ENCODE peak calls at places on chromosomes 11 and 22, in six cellular contexts. One of them, this sample, is unnamed.

GRCh38 chr11:134753805-134754130 is 341.7 kb upstream of the B3GAT1 start:
- DNase-seq in heart left ventricle: no peak
- DNase-seq in IMR-90: no peak
- DNase-seq in A549: no peak
- DNase-seq in right lobe of liver: no peak
- DNase-seq in spleen: no peak
- DNase-seq in this sample: no peak

GRCh38 chr22:46036558-46037408 is 59.8 kb upstream of the WNT7B start:
- DNase-seq in heart left ventricle: peak; percentile 44
- DNase-seq in IMR-90: no peak
- DNase-seq in A549: peak; percentile 65
- DNase-seq in right lobe of liver: no peak
- DNase-seq in spleen: peak; percentile 86
- DNase-seq in this sample: peak; percentile 65

GRCh38 chr11:35662061-35662648 is 420 bp upstream of the TRIM44 start:
- DNase-seq in heart left ventricle: no peak
- DNase-seq in IMR-90: no peak
- DNase-seq in A549: peak; percentile 8
- DNase-seq in right lobe of liver: peak; percentile 79
- DNase-seq in spleen: no peak
- DNase-seq in this sample: peak; percentile 60

GRCh38 chr11:20668844-20669832 is at the start of gene NELL1:
- DNase-seq in heart left ventricle: no peak
- DNase-seq in IMR-90: no peak
- DNase-seq in A549: no peak
- DNase-seq in right lobe of liver: no peak
- DNase-seq in spleen: no peak
- DNase-seq in this sample: no peak

GRCh38 chr11:125404811-125405481 is 91.1 kb downstream of the FEZ1 start:
- DNase-seq in heart left ventricle: peak; percentile 74
- DNase-seq in IMR-90: peak; percentile 47
- DNase-seq in A549: peak; percentile 43
- DNase-seq in right lobe of liver: peak; percentile 78
- DNase-seq in spleen: peak; percentile 89
- DNase-seq in this sample: peak; percentile 39

GRCh38 chr22:47435204-47435487 is 672.7 kb downstream of the TBC1D22A start:
- DNase-seq in heart left ventricle: no peak
- DNase-seq in IMR-90: no peak
- DNase-seq in A549: no peak
- DNase-seq in right lobe of liver: no peak
- DNase-seq in spleen: no peak
- DNase-seq in this sample: no peak

GRCh38 chr22:26264162-26264561 is 94.9 kb downstream of the SEZ6L start:
- DNase-seq in heart left ventricle: no peak
- DNase-seq in IMR-90: no peak
- DNase-seq in A549: no peak
- DNase-seq in right lobe of liver: no peak
- DNase-seq in spleen: no peak
- DNase-seq in this sample: no peak

GRCh38 chr11:93329936-93330445 is 551 bp upstream of the DEUP1 start:
- DNase-seq in heart left ventricle: no peak
- DNase-seq in IMR-90: no peak
- DNase-seq in A549: peak; percentile 2
- DNase-seq in right lobe of liver: no peak
- DNase-seq in spleen: no peak
- DNase-seq in this sample: no peak

GRCh38 chr11:23021287-23021863 is 161.1 kb upstream of the CCDC179 start:
- DNase-seq in heart left ventricle: no peak
- DNase-seq in IMR-90: peak; percentile 51
- DNase-seq in A549: peak; percentile 8
- DNase-seq in right lobe of liver: no peak
- DNase-seq in spleen: no peak
- DNase-seq in this sample: peak; percentile 42

GRCh38 chr11:35675901-35676610 is 13.5 kb downstream of the TRIM44 start:
- DNase-seq in heart left ventricle: no peak
- DNase-seq in IMR-90: peak; percentile 45
- DNase-seq in A549: no peak
- DNase-seq in right lobe of liver: no peak
- DNase-seq in spleen: no peak
- DNase-seq in this sample: no peak

GRCh38 chr11:116890193-116890592 is 52.8 kb upstream of the APOA1 start:
- DNase-seq in heart left ventricle: no peak
- DNase-seq in IMR-90: peak; percentile 60
- DNase-seq in A549: no peak
- DNase-seq in right lobe of liver: no peak
- DNase-seq in spleen: no peak
- DNase-seq in this sample: no peak

GRCh38 chr11:112770487-112770886 is 190.7 kb upstream of the NCAM1 start:
- DNase-seq in heart left ventricle: peak; percentile 47
- DNase-seq in IMR-90: no peak
- DNase-seq in A549: no peak
- DNase-seq in right lobe of liver: no peak
- DNase-seq in spleen: no peak
- DNase-seq in this sample: no peak

GRCh38 chr22:19440411-19441195 is 6.9 kb downstream of the C22orf39 start:
- DNase-seq in heart left ventricle: peak; percentile 36
- DNase-seq in IMR-90: no peak
- DNase-seq in A549: no peak
- DNase-seq in right lobe of liver: peak; percentile 80
- DNase-seq in spleen: no peak
- DNase-seq in this sample: no peak

GRCh38 chr11:26187639-26188038 is 144.3 kb upstream of the ANO3 start:
- DNase-seq in heart left ventricle: no peak
- DNase-seq in IMR-90: peak; percentile 82
- DNase-seq in A549: no peak
- DNase-seq in right lobe of liver: no peak
- DNase-seq in spleen: no peak
- DNase-seq in this sample: no peak

GRCh38 chr22:36822581-36822980 is 5.7 kb upstream of the PVALB start:
- DNase-seq in heart left ventricle: no peak
- DNase-seq in IMR-90: no peak
- DNase-seq in A549: no peak
- DNase-seq in right lobe of liver: no peak
- DNase-seq in spleen: no peak
- DNase-seq in this sample: no peak

GRCh38 chr11:37141707-37142106 is 543.7 kb upstream of the RAG2 start:
- DNase-seq in heart left ventricle: no peak
- DNase-seq in IMR-90: no peak
- DNase-seq in A549: no peak
- DNase-seq in right lobe of liver: no peak
- DNase-seq in spleen: no peak
- DNase-seq in this sample: no peak

GRCh38 chr11:72787262-72788104 is 6.4 kb downstream of the STARD10 start:
- DNase-seq in heart left ventricle: no peak
- DNase-seq in IMR-90: no peak
- DNase-seq in A549: peak; percentile 51
- DNase-seq in right lobe of liver: peak; percentile 95
- DNase-seq in spleen: peak; percentile 81
- DNase-seq in this sample: peak; percentile 35

GRCh38 chr11:37597776-37598175 is 999.7 kb upstream of the RAG2 start:
- DNase-seq in heart left ventricle: no peak
- DNase-seq in IMR-90: no peak
- DNase-seq in A549: no peak
- DNase-seq in right lobe of liver: no peak
- DNase-seq in spleen: no peak
- DNase-seq in this sample: no peak

GRCh38 chr11:63573881-63574855 is 11.0 kb upstream of the PLAAT2 start:
- DNase-seq in heart left ventricle: peak; percentile 56
- DNase-seq in IMR-90: peak; percentile 85
- DNase-seq in A549: no peak
- DNase-seq in right lobe of liver: peak; percentile 62
- DNase-seq in spleen: no peak
- DNase-seq in this sample: peak; percentile 91
- TF ChIP-seq POLR2A in heart left ventricle: no peak
- TF ChIP-seq POLR2A in IMR-90: no peak
- TF ChIP-seq POLR2A in A549: no peak
- TF ChIP-seq POLR2A in right lobe of liver: no peak
- TF ChIP-seq POLR2A in spleen: no peak
- TF ChIP-seq POLR2A in this sample: peak; percentile 26

GRCh38 chr11:86671386-86672006 is 920 bp downstream of the ME3 start:
- DNase-seq in heart left ventricle: peak; percentile 92
- DNase-seq in IMR-90: no peak
- DNase-seq in A549: peak; percentile 44
- DNase-seq in right lobe of liver: peak; percentile 81
- DNase-seq in spleen: peak; percentile 79
- DNase-seq in this sample: peak; percentile 63
- TF ChIP-seq POLR2A in heart left ventricle: no peak
- TF ChIP-seq POLR2A in IMR-90: no peak
- TF ChIP-seq POLR2A in A549: peak; percentile 10
- TF ChIP-seq POLR2A in right lobe of liver: peak; percentile 57
- TF ChIP-seq POLR2A in spleen: no peak
- TF ChIP-seq POLR2A in this sample: no peak

GRCh38 chr11:34053161-34053686 is 1.7 kb downstream of the CAPRIN1 start:
- DNase-seq in heart left ventricle: peak; percentile 75
- DNase-seq in IMR-90: peak; percentile 76
- DNase-seq in A549: peak; percentile 73
- DNase-seq in right lobe of liver: peak; percentile 87
- DNase-seq in spleen: peak; percentile 95
- DNase-seq in this sample: peak; percentile 91
- TF ChIP-seq POLR2A in heart left ventricle: no peak
- TF ChIP-seq POLR2A in IMR-90: peak; percentile 57
- TF ChIP-seq POLR2A in A549: peak; percentile 43
- TF ChIP-seq POLR2A in right lobe of liver: no peak
- TF ChIP-seq POLR2A in spleen: no peak
- TF ChIP-seq POLR2A in this sample: peak; percentile 34

GRCh38 chr22:43634316-43634715 is 177.8 kb downstream of the EFCAB6 start:
- DNase-seq in heart left ventricle: no peak
- DNase-seq in IMR-90: no peak
- DNase-seq in A549: no peak
- DNase-seq in right lobe of liver: no peak
- DNase-seq in spleen: no peak
- DNase-seq in this sample: no peak
- TF ChIP-seq POLR2A in heart left ventricle: no peak
- TF ChIP-seq POLR2A in IMR-90: no peak
- TF ChIP-seq POLR2A in A549: no peak
- TF ChIP-seq POLR2A in right lobe of liver: no peak
- TF ChIP-seq POLR2A in spleen: no peak
- TF ChIP-seq POLR2A in this sample: no peak

GRCh38 chr11:67494371-67495233 is 10.6 kb downstream of the PITPNM1 start:
- DNase-seq in heart left ventricle: no peak
- DNase-seq in IMR-90: no peak
- DNase-seq in A549: no peak
- DNase-seq in right lobe of liver: no peak
- DNase-seq in spleen: no peak
- DNase-seq in this sample: no peak

GRCh38 chr11:67495234-67496005 is 9.7 kb downstream of the PITPNM1 start:
- DNase-seq in heart left ventricle: no peak
- DNase-seq in IMR-90: no peak
- DNase-seq in A549: no peak
- DNase-seq in right lobe of liver: no peak
- DNase-seq in spleen: no peak
- DNase-seq in this sample: no peak

GRCh38 chr11:67492801-67493547 is 10.1 kb downstream of the AIP start:
- DNase-seq in heart left ventricle: no peak
- DNase-seq in IMR-90: no peak
- DNase-seq in A549: no peak
- DNase-seq in right lobe of liver: no peak
- DNase-seq in spleen: no peak
- DNase-seq in this sample: no peak

GRCh38 chr11:67492069-67492727 is 9.4 kb downstream of the AIP start:
- DNase-seq in heart left ventricle: no peak
- DNase-seq in IMR-90: no peak
- DNase-seq in A549: no peak
- DNase-seq in right lobe of liver: peak; percentile 48
- DNase-seq in spleen: no peak
- DNase-seq in this sample: no peak

DNA sequence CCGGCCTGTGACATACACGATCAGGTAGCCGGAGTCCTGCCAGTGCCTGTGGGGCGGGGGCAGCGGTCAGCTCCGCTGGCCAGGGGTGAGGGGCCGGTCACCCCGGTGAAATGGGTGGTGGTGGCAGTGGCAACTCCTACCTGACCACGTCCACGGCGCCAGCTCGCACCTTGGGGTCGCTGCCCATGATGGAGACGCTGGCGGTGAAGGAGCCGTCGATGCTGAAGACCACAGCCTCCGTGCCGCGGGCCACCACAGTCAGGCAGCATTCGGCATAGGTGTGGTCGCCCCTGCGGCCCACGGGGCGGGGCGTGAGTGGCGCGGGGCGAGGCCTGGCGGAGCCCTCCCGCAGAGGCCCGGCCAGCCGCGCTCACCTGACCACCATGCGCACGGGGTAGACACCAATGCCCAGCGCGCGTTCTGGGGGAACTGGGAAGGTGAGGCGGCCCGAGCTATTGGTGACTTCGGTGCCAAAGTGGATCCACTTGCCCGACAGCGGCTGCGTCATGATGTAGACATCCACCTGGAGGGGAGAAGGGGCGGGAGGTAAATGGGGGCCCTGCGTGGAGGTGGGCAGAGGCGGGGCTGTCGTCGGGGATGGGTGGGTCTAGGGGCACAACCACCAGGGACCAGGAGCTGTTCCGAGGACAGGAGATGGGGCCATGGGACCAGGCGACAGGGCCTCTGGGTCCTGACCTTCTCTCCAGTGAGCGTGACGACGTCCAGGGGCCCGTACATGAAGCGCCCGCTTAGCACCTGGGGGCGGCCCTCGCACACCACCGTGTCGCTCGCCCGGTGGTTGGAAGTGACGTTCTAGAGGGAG is 10.9 kb downstream of the AIP start:
- DNase-seq in heart left ventricle: no peak
- DNase-seq in IMR-90: no peak
- DNase-seq in A549: no peak
- DNase-seq in right lobe of liver: no peak
- DNase-seq in spleen: no peak
- DNase-seq in this sample: no peak
- TF ChIP-seq POLR2A in heart left ventricle: no peak
- TF ChIP-seq POLR2A in IMR-90: no peak
- TF ChIP-seq POLR2A in A549: no peak
- TF ChIP-seq POLR2A in right lobe of liver: no peak
- TF ChIP-seq POLR2A in spleen: no peak
- TF ChIP-seq POLR2A in this sample: no peak

GRCh38 chr11:65426839-65427690 is 4.5 kb downstream of the NEAT1 start:
- DNase-seq in heart left ventricle: no peak
- DNase-seq in IMR-90: peak; percentile 77
- DNase-seq in A549: no peak
- DNase-seq in right lobe of liver: peak; percentile 75
- DNase-seq in spleen: peak; percentile 76
- DNase-seq in this sample: peak; percentile 87
- TF ChIP-seq POLR2A in heart left ventricle: peak; percentile 35
- TF ChIP-seq POLR2A in IMR-90: peak; percentile 79
- TF ChIP-seq POLR2A in A549: peak; percentile 62
- TF ChIP-seq POLR2A in right lobe of liver: peak; percentile 57
- TF ChIP-seq POLR2A in spleen: no peak
- TF ChIP-seq POLR2A in this sample: peak; percentile 86

DNA sequence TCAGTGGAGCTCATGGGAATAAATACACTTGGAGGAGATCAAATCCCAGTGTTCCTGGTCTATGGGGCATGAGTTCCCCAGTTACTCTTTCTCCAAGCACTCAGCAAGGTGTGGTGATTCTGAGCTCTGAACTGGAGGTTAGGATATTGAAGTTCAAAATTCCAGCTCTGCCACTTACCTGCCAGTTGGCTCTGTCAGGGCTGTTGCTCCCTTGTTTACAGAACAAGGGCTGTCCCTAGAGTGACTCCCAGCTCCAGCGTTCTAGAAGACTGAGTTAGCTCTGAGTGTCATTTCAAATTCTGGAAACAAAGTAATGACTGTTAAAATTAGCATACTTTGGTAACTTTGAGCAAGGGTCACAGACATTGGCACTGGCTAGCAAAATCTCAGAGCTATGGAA is 69.7 kb upstream of the ZBED5 start:
- DNase-seq in heart left ventricle: no peak
- DNase-seq in IMR-90: no peak
- DNase-seq in A549: no peak
- DNase-seq in right lobe of liver: peak; percentile 66
- DNase-seq in spleen: no peak
- DNase-seq in this sample: no peak
- TF ChIP-seq POLR2A in heart left ventricle: no peak
- TF ChIP-seq POLR2A in IMR-90: no peak
- TF ChIP-seq POLR2A in A549: no peak
- TF ChIP-seq POLR2A in right lobe of liver: no peak
- TF ChIP-seq POLR2A in spleen: no peak
- TF ChIP-seq POLR2A in this sample: no peak